ENCODE peak calls at places on chromosomes 16 and 17, in nine cellular contexts. M, N, R, A, U, Q, S, Z and Y are unnamed samples.

GRCh38 chr16:50403491-50403890 is 34.7 kb upstream of the BRD7 start:
- DNase-seq in S (no peak), Z (peak), N (no peak), U (no peak), R (no peak), M (no peak), A (no peak), Q (no peak), Y (no peak)

GRCh38 chr16:84356591-84357116 is 11.7 kb upstream of the ATP2C2 start:
- DNase-seq in A (no peak), R (peak), U (peak), Z (no peak), Q (no peak), M (no peak), N (peak), S (no peak), Y (peak)

GRCh38 chr16:84670063-84670462 is 21.8 kb downstream of the KLHL36 start:
- DNase-seq in U (no peak), S (no peak), R (no peak), Q (no peak), A (no peak), M (no peak), Z (no peak), N (no peak), Y (no peak)

GRCh38 chr16:80824623-80825364 is 20.4 kb upstream of the CDYL2 start:
- DNase-seq in M (peak), S (peak), Q (peak), R (peak), Z (peak), N (peak), A (peak), U (peak), Y (peak)

GRCh38 chr17:49955157-49955556 is 13.8 kb upstream of the DLX4 start:
- DNase-seq in A (no peak), Q (no peak), R (no peak), S (no peak), N (peak), U (no peak), M (no peak), Z (no peak), Y (no peak)

GRCh38 chr17:43406676-43407645 is 8.2 kb downstream of the ARL4D start:
- DNase-seq in S (no peak), M (peak), N (no peak), Q (peak), R (no peak), Z (no peak), U (no peak), A (no peak), Y (no peak)

GRCh38 chr16:48393843-48394703 is 8.9 kb upstream of the SIAH1 start:
- DNase-seq in N (no peak), Z (peak), M (peak), S (no peak), Q (no peak), A (no peak), R (no peak), U (no peak), Y (no peak)

GRCh38 chr17:46832945-46833839 is 14.7 kb upstream of the WNT3 start:
- DNase-seq in R (no peak), N (peak), S (no peak), Z (no peak), Q (peak), M (peak), U (no peak), A (no peak), Y (peak)

GRCh38 chr17:40058865-40059264 is 3.9 kb upstream of the THRA start:
- DNase-seq in R (no peak), A (no peak), M (no peak), Z (no peak), U (no peak), S (no peak), N (no peak), Q (no peak), Y (no peak)

GRCh38 chr17:50111687-50112655 is 16.8 kb downstream of the PDK2 start:
- DNase-seq in S (no peak), R (no peak), M (no peak), N (no peak), Z (peak), Q (no peak), U (no peak), A (no peak), Y (peak)

GRCh38 chr16:59880626-59881025 is 1146.5 kb upstream of the GOT2 start:
- DNase-seq in A (no peak), Q (no peak), U (no peak), N (peak), S (no peak), Z (no peak), R (no peak), M (no peak), Y (no peak)

GRCh38 chr17:21174719-21175118 is 39.2 kb downstream of the TMEM11 start:
- DNase-seq in Q (no peak), U (no peak), Z (peak), R (no peak), M (peak), A (no peak), S (peak), N (no peak), Y (no peak)

GRCh38 chr17:21171970-21172510 is 41.9 kb downstream of the TMEM11 start:
- DNase-seq in A (no peak), U (no peak), N (no peak), R (no peak), Q (no peak), M (no peak), Z (no peak), S (no peak), Y (no peak)

GRCh38 chr17:21171309-21171922 is 42.5 kb downstream of the TMEM11 start:
- DNase-seq in R (no peak), N (no peak), M (no peak), Q (no peak), Z (no peak), S (no peak), U (no peak), A (peak), Y (no peak)

GRCh38 chr17:21174186-21174585 is 39.8 kb downstream of the TMEM11 start:
- DNase-seq in R (no peak), U (no peak), Q (no peak), M (no peak), Z (no peak), S (peak), N (no peak), A (no peak), Y (no peak)

DNA sequence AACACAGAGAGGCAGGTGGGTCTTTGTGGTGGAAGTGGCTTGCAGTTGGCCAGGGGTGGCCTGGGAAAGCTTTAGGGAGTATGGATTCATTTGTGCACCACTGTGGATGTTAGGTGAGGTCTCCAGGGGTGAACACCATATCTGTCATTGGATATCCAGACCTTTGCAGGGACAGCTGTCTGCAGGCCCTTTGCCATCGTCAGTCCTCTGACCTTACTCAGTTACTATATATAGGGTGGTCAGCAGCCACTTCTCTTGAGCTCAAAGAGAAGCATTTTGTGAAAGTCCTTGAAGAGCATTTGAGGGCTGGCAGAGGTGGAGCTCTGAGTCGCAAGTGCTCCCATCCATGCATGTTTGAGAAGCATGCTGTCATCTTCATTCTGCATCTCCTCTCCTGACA is 40.4 kb downstream of the TMEM11 start:
- DNase-seq in Q (no peak), A (no peak), M (no peak), Z (no peak), N (no peak), R (no peak), S (no peak), U (no peak), Y (no peak)
- H3K9ac ChIP-seq in Q (no peak), A (no peak), M (no peak), Z (no peak), N (no peak), R (no peak), S (no peak), U (no peak), Y (no peak)

GRCh38 chr17:77045441-77046041 is 95.2 kb upstream of the SEC14L1 start:
- DNase-seq in M (peak), N (peak), R (no peak), A (no peak), U (no peak), S (no peak), Z (no peak), Q (no peak), Y (no peak)
- H3K27ac ChIP-seq in M (no peak), N (no peak), R (no peak), A (no peak), U (no peak), S (no peak), Z (no peak), Q (no peak), Y (no peak)

GRCh38 chr16:17229766-17230165 is 241.0 kb downstream of the XYLT1 start:
- DNase-seq in A (no peak), Q (no peak), Z (no peak), M (no peak), N (no peak), S (no peak), U (no peak), R (no peak), Y (no peak)
- H3K9ac ChIP-seq in A (no peak), Q (no peak), Z (no peak), M (no peak), N (no peak), S (no peak), U (no peak), R (no peak), Y (no peak)

DNA sequence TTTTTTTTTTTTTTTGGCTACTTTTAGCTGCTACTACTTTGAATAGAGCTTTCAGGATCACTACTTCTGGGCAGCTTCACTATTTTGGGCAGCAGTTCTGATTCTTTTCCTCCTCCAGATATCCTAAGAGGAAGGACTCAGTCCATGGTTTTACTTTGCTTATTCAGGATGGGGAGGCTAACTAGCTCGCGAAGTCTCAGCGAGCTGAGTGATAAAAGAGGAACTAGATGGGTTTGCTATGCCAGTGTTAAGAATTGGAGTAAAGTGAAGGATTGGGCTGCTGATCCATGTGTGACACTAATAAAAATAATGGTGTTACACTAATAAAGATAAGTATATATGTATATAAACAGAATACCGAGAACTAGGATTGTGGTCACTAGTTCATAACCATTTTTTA is 5.0 kb downstream of the IST1 start:
- DNase-seq in N (no peak), R (no peak), Z (no peak), U (no peak), A (no peak), S (no peak), M (no peak), Q (no peak), Y (no peak)
- H3K27ac ChIP-seq in N (no peak), R (no peak), Z (no peak), U (no peak), A (no peak), S (no peak), M (no peak), Q (no peak), Y (no peak)

DNA sequence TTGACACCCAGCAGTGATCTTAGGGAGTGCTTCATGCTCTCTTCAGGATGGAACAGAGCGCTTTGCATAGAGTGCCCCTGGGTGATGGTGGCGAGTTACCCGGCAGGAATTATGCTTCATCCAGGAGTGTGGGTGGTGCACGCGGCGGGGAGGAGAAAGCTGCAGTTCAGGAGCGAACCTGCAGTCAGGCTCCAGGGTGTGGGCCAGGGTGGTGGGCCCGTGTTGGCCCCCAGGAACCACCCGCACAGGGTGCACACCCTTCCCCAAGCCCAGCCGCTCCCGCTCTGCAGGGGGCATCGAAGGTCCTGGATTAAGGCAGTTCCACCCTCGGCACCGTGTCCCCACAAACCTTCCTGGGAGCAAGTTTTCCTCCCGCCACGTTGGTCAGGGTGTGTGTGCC is 3.9 kb downstream of the RAB40C start:
- DNase-seq in Z (no peak), Q (no peak), U (no peak), S (no peak), M (no peak), A (no peak), N (no peak), R (no peak), Y (no peak)
- H3K9ac ChIP-seq in Z (no peak), Q (no peak), U (peak), S (no peak), M (no peak), A (no peak), N (no peak), R (no peak), Y (no peak)

GRCh38 chr17:29699283-29699682 is 76.6 kb upstream of the CORO6 start:
- DNase-seq in S (no peak), U (no peak), M (no peak), N (no peak), Q (no peak), Z (no peak), A (no peak), R (no peak), Y (no peak)
- H3K27ac ChIP-seq in S (no peak), U (peak), M (peak), N (no peak), Q (no peak), Z (peak), A (no peak), R (no peak), Y (no peak)

DNA sequence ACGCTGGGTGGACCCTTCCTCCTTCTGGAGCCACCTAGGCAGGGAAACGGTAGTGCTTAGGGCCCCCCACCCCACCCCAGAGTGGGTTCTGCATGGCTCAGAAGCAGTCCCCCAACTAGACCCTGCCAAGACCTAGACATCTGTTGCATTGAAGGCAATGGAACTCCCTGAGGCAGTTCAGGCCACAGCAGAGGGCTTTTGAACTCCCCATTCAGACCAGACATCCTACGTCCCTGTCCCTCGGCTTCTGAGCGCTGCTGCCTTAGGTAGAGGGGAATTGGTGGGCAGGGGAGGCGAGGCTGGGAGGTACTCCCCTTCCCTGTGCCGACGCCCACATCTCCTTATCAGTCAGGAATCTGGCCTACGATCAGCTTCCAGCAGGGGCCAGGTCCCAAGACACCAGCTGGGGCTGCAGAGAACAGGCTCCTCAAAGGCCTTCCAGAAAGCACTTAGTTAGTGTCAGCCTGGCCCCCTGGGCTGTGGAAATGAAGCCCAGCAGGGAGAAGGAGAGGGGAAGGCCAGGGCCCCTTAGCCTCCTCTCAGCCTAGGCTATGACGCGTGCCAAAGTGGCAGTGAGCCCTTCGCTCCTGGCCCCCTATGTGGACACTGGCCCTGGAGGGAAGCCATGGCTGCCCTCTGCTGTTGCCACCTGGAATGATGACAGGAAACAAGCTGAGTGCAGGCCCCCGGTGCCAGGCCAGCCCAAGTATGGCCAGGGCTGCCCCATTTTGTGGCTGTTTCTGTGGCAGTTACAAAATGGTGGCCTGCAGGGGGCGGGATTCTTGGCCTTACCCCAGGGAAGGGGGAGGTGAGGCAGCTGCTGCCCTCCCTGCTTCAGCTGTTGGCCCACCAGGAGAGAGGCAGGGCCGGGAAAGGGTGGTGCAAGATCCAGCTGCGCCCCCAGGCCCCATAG is 11.1 kb downstream of the TBX4 start:
- DNase-seq in M (no peak), A (no peak), U (no peak), R (no peak), Z (no peak), N (no peak), S (no peak), Q (peak), Y (no peak)
- H3K9ac ChIP-seq in M (no peak), A (no peak), U (no peak), R (peak), Z (no peak), N (no peak), S (no peak), Q (no peak), Y (no peak)

GRCh38 chr17:64214950-64215349 is 48.1 kb downstream of the TEX2 start:
- DNase-seq in S (no peak), A (no peak), Z (no peak), U (no peak), N (peak), Q (no peak), R (no peak), M (no peak), Y (no peak)

GRCh38 chr17:64209356-64209941 is 53.6 kb downstream of the TEX2 start:
- DNase-seq in M (no peak), Q (no peak), R (no peak), S (no peak), U (no peak), Z (no peak), A (no peak), N (no peak), Y (no peak)

GRCh38 chr17:64213995-64214507 is 49.0 kb downstream of the TEX2 start:
- DNase-seq in M (no peak), U (no peak), A (no peak), Z (no peak), R (no peak), N (no peak), Q (no peak), S (peak), Y (no peak)

GRCh38 chr17:64209983-64210382 is 53.1 kb downstream of the TEX2 start:
- DNase-seq in M (no peak), U (no peak), N (no peak), Q (no peak), R (no peak), S (no peak), A (no peak), Z (no peak), Y (no peak)

GRCh38 chr17:64212122-64212521 is 50.9 kb downstream of the TEX2 start:
- DNase-seq in Z (no peak), R (no peak), U (no peak), S (no peak), N (no peak), M (peak), Q (no peak), A (no peak), Y (no peak)
- H3K27ac ChIP-seq in Z (peak), R (no peak), U (no peak), S (no peak), N (no peak), M (peak), Q (no peak), A (no peak), Y (no peak)

DNA sequence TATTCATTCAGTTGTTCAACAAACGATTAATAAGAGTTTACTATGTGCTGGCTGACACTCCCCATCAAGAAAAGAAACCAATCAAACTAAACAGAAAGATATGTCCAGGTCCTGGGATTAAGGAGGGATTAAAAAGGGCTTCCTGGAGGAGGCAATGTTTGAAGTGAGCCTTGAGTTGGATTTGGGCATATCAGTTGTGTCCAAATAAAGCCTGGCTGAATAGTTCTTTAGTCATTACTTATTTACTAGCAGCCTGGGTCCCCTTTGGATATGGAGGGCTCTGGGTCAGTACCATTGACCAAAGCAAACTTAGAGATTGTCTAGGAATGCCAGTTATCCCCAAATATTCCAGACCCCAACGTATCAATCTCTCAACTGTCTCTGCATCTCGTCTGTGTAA is 117.7 kb downstream of the COPRS start:
- DNase-seq in M (no peak), N (no peak), Z (no peak), A (no peak), S (no peak), Q (no peak), R (no peak), U (no peak), Y (no peak)
- H3K9ac ChIP-seq in M (no peak), N (no peak), Z (no peak), A (no peak), S (no peak), Q (no peak), R (no peak), U (no peak), Y (no peak)